ENCODE peak calls at places on chromosomes 12 and 14, in four cellular contexts. C, W, S and D are unnamed samples. For H3K79me1, the result is how much of the 10 kb centered on the place peaks cover.

GRCh38 chr12:116376354-116377193 is 99.1 kb upstream of the MED13L start:
- DNase-seq in W (peak), S (peak), C (no peak), D (no peak)

GRCh38 chr14:63867926-63868921 is 15.4 kb downstream of the SYNE2 start:
- DNase-seq in W (no peak), S (peak), C (no peak), D (no peak)

GRCh38 chr12:130622803-130623202 is 93.3 kb downstream of the RIMBP2 start:
- DNase-seq in W (no peak), S (no peak), C (no peak), D (no peak)

GRCh38 chr12:88546851-88547250 is 33.4 kb downstream of the KITLG start:
- DNase-seq in C (no peak), S (peak), W (no peak), D (no peak)

GRCh38 chr12:38905480-38906351 is at the start of gene CPNE8:
- DNase-seq in S (no peak), W (peak), C (no peak), D (peak)

GRCh38 chr12:76883151-76883550 is 4.3 kb upstream of the CSRP2 start:
- DNase-seq in S (peak), W (peak), C (no peak), D (no peak)

GRCh38 chr14:100031506-100032281 is 33.5 kb upstream of the EVL start:
- DNase-seq in W (peak), S (peak), C (no peak), D (no peak)

GRCh38 chr14:21185506-21185905 is 29.6 kb upstream of the OR5AU1 start:
- DNase-seq in W (no peak), C (no peak), S (no peak), D (no peak)

GRCh38 chr14:104664107-104664506 is 25.3 kb upstream of the INF2 start:
- DNase-seq in W (no peak), S (no peak), C (no peak), D (no peak)

GRCh38 chr14:28515571-28515970 is 251.0 kb upstream of the FOXG1 start:
- DNase-seq in W (no peak), C (no peak), S (peak), D (no peak)

GRCh38 chr12:48988030-48988649 is 10.0 kb downstream of the WNT1 start:
- DNase-seq in C (peak), W (peak), S (peak), D (peak)

GRCh38 chr12:45575823-45576448 is 153.6 kb upstream of the ARID2 start:
- DNase-seq in S (no peak), W (no peak), C (no peak), D (no peak)

GRCh38 chr12:8078400-8078799 is 3.7 kb upstream of the NECAP1 start:
- DNase-seq in S (peak), W (peak), C (no peak), D (peak)

GRCh38 chr12:95014554-95014953 is 11.1 kb upstream of the NDUFA12 start:
- DNase-seq in S (no peak), W (no peak), C (no peak), D (no peak)

GRCh38 chr14:69500736-69501135 is 16.2 kb downstream of the PLEKHD1 start:
- DNase-seq in S (no peak), C (no peak), W (no peak), D (no peak)

GRCh38 chr14:99280041-99280731 is 8.2 kb upstream of the BCL11B start:
- DNase-seq in C (peak), W (no peak), S (no peak), D (no peak)

GRCh38 chr12:113581342-113581741 is 109.7 kb upstream of the LHX5 start:
- DNase-seq in W (no peak), C (no peak), S (no peak), D (no peak)

GRCh38 chr12:113241191-113242017 is 20.1 kb downstream of the TPCN1 start:
- DNase-seq in W (no peak), C (no peak), S (peak), D (peak)

GRCh38 chr12:30420561-30420960 is 275.1 kb downstream of the IPO8 start:
- DNase-seq in C (no peak), S (peak), W (no peak), D (no peak)

GRCh38 chr12:90396556-90396955 is 558.4 kb downstream of the CCER1 start:
- DNase-seq in S (no peak), W (no peak), C (no peak), D (no peak)

GRCh38 chr14:106317593-106317992 is 791.2 kb downstream of the TMEM121 start:
- DNase-seq in S (no peak), C (no peak), W (no peak), D (no peak)

GRCh38 chr14:72644038-72644437 is 249.9 kb downstream of the DPF3 start:
- DNase-seq in W (no peak), S (peak), C (no peak), D (no peak)

GRCh38 chr14:65299837-65300236 is 112.7 kb upstream of the FUT8 start:
- DNase-seq in C (no peak), W (peak), S (no peak), D (no peak)

GRCh38 chr14:63604626-63605025 is 37.0 kb downstream of the WDR89 start:
- DNase-seq in S (no peak), C (no peak), W (no peak), D (no peak)

GRCh38 chr14:84806627-84807026 is 723.3 kb upstream of the FLRT2 start:
- DNase-seq in S (no peak), W (peak), C (no peak), D (no peak)

GRCh38 chr12:26768611-26769603 is 64.1 kb downstream of the ITPR2 start:
- DNase-seq in W (no peak), S (no peak), C (no peak), D (no peak)

GRCh38 chr14:88245321-88245720 is 77.7 kb downstream of the KCNK10 start:
- DNase-seq in C (no peak), S (no peak), W (no peak), D (no peak)

GRCh38 chr14:72420749-72421452 is 473.0 kb downstream of the DPF3 start:
- DNase-seq in S (peak), W (peak), C (peak), D (peak)

GRCh38 chr14:104213301-104214034 is 75.1 kb downstream of the KIF26A start:
- DNase-seq in W (no peak), C (no peak), S (no peak), D (no peak)

GRCh38 chr12:84730561-84731162 is 181.9 kb downstream of the SLC6A15 start:
- DNase-seq in C (no peak), S (no peak), W (peak), D (peak)

DNA sequence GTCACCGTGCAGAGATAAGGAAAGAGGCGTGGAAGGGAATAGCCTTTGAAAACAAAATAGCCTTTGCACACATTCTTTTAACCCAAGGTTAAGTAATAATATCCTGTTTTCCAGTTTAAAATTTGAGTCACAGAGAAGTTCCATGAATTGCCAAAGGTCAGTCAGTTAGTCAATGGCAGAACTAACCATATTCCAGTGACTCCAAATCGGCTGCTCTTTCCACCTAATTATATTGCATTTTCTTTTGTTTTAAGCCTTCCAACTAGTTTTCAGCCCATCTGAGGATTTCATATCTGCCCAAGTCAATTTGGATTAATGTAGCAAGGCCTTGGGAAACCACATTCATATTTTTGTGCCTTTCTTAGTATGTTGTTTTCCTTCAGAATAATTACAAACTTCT is 373.0 kb downstream of the CCDC91 start:
- DNase-seq in S (no peak), C (no peak), W (peak), D (no peak)
- H3K56ac ChIP-seq in S (no peak), C (no peak), W (no peak), D (no peak)

GRCh38 chr12:124332900-124333299 is 38.0 kb downstream of the RFLNA start:
- DNase-seq in C (no peak), S (no peak), W (no peak), D (no peak)

GRCh38 chr12:124334266-124334665 is 39.4 kb downstream of the RFLNA start:
- DNase-seq in S (no peak), W (no peak), C (no peak), D (no peak)

GRCh38 chr12:124332068-124332672 is 37.3 kb downstream of the RFLNA start:
- DNase-seq in C (no peak), W (peak), S (no peak), D (peak)

GRCh38 chr12:124334976-124335375 is 40.1 kb downstream of the RFLNA start:
- DNase-seq in C (no peak), S (no peak), W (no peak), D (no peak)

DNA sequence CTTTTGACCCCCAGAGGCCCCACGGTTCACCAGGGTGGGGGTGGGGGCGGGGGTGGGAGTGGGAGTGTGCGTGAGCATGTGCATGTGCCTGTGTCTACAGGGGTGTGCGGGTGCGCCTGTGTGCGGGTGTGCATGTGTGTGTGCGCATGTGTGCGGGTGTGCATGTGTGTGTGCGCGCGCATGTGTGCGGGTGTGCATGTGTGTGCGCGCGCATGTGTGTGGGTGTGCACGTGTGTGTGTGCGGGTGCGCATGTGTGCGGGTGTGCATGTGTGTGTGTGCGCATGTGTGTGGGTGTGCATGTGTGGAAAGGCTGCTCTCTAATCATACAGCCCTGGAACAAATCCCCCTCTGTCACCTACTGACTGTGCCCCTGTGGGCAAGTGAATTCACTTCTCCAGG is 38.8 kb downstream of the RFLNA start:
- DNase-seq in S (no peak), C (no peak), W (no peak), D (no peak)
- H3K79me1 ChIP-seq in S (under half), C (under half), W (under half), D (under half)

GRCh38 chr12:72390146-72390545 is 118.0 kb downstream of the TRHDE start:
- DNase-seq in C (no peak), S (no peak), W (no peak), D (no peak)
- H3K56ac ChIP-seq in C (no peak), S (no peak), W (no peak), D (no peak)

DNA sequence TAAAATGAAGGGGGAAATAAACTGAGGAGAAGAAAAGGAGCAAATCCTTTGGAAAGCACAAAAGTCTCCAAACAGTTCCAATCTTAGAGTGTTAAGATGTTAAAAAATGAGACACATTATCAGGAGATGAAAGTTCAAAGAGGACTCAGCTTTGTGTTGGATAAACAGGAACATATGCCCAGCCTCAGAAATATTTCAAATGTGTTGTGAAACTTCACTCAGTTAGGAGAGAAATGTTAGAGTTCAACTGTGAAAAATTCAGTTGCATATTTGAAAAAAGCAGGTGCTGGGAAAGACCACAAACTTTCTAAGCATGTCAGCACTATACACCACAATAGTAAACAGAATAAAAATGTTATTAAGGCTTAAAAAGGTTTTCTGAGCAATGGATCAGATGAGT is 136.8 kb upstream of the PRKD1 start:
- DNase-seq in W (no peak), S (peak), C (no peak), D (no peak)
- H3K79me1 ChIP-seq in W (under half), S (under half), C (under half), D (under half)

DNA sequence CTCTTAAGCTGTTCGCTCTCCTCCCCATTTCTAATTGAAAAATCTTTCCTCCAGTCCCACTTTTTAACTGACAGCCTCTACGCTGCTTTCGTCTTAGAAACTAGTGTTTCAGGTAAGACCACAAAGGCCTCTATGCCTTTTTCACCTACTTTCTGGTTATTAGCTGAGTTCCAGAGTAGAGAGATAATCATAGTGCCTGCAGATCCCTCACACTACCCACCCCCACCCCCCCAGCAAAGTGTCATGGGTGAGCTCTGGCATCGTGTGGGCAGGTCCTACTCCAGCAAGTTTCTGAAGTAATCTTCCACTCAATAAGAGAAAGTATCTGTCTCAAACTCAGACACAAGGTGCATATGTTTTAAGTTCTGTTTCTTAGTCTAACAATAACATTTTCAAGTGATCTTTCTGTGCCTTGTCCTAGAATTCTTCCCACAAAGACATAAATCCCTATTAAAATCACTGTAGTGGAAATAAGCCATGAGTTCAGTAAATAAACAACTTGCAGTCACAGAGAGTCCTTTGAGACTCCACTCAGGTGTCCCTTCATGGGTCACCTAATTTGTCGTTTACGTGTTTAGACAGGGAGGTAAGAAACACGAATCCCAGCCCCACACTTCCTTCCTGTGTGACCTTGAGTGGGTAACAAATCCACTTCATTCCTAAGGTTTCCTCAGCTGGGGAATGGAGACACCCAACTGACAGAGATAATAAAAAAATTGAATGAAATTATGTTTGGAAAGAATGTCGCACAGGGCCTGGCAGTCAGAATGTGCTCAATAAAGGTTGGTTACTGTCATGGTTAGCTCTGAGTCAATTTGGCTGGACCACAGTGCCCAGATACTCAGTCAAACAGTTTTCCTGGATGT is 228.9 kb upstream of the CAND1 start:
- DNase-seq in C (no peak), W (no peak), S (no peak), D (no peak)
- H3K56ac ChIP-seq in C (no peak), W (no peak), S (no peak), D (no peak)

GRCh38 chr12:114958538-114958937 is 274.6 kb upstream of the TBX3 start:
- DNase-seq in C (no peak), W (no peak), S (no peak), D (no peak)

GRCh38 chr12:114954626-114955025 is 270.7 kb upstream of the TBX3 start:
- DNase-seq in C (no peak), S (no peak), W (no peak), D (no peak)

GRCh38 chr12:114949081-114949480 is 265.1 kb upstream of the TBX3 start:
- DNase-seq in S (no peak), W (no peak), C (no peak), D (no peak)

GRCh38 chr12:114955414-114956014 is 271.5 kb upstream of the TBX3 start:
- DNase-seq in W (no peak), C (no peak), S (peak), D (no peak)

GRCh38 chr12:114952573-114953196 is 268.7 kb upstream of the TBX3 start:
- DNase-seq in S (peak), C (no peak), W (no peak), D (no peak)
- H3K79me1 ChIP-seq in S (under half), C (under half), W (under half), D (under half)

DNA sequence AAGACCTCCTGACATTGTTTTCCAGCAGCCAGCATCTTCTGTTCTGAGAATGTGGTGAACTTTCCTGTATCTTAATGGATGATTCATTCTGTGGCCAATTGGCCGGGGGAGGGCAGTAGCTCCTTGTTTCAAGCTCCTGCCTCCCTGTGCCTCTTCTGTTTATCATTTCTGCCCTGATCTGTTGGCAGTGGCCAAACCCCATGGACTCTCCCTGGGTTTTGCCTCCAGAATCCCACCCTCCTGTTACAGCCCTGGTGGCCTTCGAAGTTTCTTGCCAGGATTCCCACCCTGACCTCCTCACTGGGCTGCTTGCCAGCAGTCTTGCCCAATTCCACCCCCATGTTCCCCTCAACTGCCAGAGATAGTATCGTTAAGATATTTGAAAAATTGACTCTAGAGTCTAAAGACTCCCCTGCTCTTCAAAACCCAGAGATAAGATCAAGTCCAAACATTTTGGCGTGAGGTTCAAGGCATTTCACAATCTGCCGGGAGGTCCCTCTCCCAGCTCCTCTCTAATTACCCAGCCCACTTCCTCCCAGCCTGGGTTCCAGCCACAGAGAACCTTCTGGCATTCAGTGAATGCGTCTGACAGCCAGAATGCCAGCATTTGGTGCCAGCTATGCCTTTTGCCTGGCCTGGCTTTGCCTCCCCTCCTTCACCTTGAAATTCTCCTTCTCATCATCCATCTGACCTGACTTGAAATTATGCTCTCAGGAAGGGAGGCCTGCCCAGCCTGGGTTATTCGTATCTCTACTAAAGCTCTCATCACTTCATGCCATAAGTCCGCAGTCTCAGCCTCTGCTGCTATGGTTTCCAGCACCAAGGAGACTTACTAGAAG is 37.7 kb upstream of the TXNRD1 start:
- DNase-seq in W (peak), C (peak), S (peak), D (no peak)
- H3K56ac ChIP-seq in W (no peak), C (no peak), S (peak), D (no peak)

DNA sequence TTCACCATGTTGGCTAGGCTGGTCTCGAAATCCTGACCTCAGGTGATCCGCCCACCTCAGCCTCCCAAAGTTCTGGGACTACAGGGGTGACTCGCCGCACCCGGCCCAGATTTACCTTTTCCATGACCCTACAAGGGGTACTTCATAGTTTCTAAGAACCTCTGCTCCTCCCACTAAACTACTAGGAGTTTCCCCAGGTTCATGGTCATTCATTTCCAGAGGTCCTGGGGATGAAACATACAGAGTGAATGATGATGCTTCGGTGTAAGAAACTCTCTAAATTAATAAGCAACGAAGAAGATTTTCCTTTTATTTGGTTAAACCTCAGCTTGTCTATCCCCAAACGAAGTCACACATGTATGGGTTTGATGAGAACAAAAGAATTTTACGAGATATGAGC is 56.9 kb downstream of the AMN start:
- DNase-seq in W (no peak), S (no peak), C (no peak), D (no peak)
- H3K79me1 ChIP-seq in W (under half), S (under half), C (under half), D (under half)

DNA sequence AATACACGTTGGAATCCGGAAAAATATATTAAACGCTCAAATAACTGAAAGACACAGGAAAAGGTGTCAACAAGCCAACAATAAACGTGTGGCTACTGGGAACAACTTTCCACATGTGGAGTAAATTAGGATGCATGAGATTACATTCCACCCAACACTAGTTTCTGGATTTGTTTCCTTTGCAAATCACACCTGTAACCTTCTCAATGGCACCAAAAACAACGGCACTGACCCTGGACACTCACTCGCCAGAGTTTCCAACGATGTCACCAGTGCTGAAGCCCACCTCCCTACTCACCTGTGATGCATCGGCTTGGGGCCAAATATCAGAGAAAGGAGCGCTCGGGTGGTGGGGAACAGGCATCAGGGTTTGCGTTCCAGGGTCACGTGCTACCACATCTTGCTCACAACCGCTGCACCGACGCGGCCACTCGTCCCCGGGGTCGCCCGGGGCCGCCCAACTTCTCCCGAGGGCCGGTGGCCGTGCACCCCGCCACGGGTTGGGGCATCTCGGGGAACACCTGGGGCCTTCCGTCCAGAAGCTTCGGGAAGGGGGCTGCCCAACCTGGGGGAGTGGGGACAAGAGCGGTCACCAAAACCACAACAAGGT is 625 bp downstream of the PRDM4 start:
- DNase-seq in W (peak), S (peak), C (peak), D (peak)
- H3K56ac ChIP-seq in W (peak), S (no peak), C (peak), D (no peak)